ENCODE peak calls at places on chromosomes 7 and 10, in seven cellular contexts. F is HCT116; U is AG04450; V is CD8-positive, alpha-beta T cell; T is cardiac muscle cell; R is stomach; L is lower lobe of right lung. S is an unnamed sample.
A peak's percentile ranks its signal among the peaks of the same experiment; 100 is the strongest.

GRCh38 chr7:20351901-20352300 is 21.2 kb downstream of the ITGB8 start:
- DNase-seq in T (peak; percentile 66), U (no peak), V (no peak), L (no peak), F (no peak), R (no peak), S (peak; percentile 5)

GRCh38 chr7:55641273-55641691 is 69.0 kb upstream of the VOPP1 start:
- DNase-seq in V (peak; percentile 12), U (peak; percentile 53), F (peak; percentile 77), T (peak; percentile 89), L (no peak), R (peak; percentile 40), S (peak; percentile 81)

GRCh38 chr7:85602196-85602595 is 415.3 kb upstream of the SEMA3D start:
- DNase-seq in U (no peak), V (no peak), L (no peak), R (no peak), T (peak; percentile 19), F (no peak), S (no peak)

GRCh38 chr7:129494041-129494440 is 8.3 kb upstream of the SMKR1 start:
- DNase-seq in V (no peak), F (no peak), R (no peak), U (peak; percentile 83), T (peak; percentile 54), L (no peak), S (peak; percentile 94)

GRCh38 chr7:139153832-139154231 is 44.3 kb upstream of the ZC3HAV1 start:
- DNase-seq in U (peak; percentile 1), R (no peak), V (no peak), L (no peak), F (no peak), T (peak; percentile 90), S (peak; percentile 37)

GRCh38 chr10:88827718-88828117 is 23.9 kb downstream of the ANKRD22 start:
- DNase-seq in L (no peak), R (no peak), V (no peak), F (no peak), T (no peak), U (no peak), S (no peak)

GRCh38 chr10:86520871-86521619 is 547 bp downstream of the WAPL start:
- DNase-seq in F (peak; percentile 12), R (peak; percentile 61), U (no peak), V (peak; percentile 22), L (peak; percentile 73), T (peak; percentile 55), S (peak; percentile 47)

GRCh38 chr7:91311844-91312243 is 47.6 kb downstream of the FZD1 start:
- DNase-seq in U (no peak), F (no peak), V (no peak), T (no peak), R (no peak), L (no peak), S (no peak)

GRCh38 chr7:126700807-126701604 is 551.7 kb downstream of the GRM8 start:
- DNase-seq in F (peak; percentile 90), L (peak; percentile 42), R (no peak), V (peak; percentile 5), U (peak; percentile 41), T (peak; percentile 96), S (peak; percentile 91)

GRCh38 chr10:103693070-103693811 is 162.1 kb downstream of the SH3PXD2A start:
- DNase-seq in L (no peak), T (no peak), R (no peak), V (no peak), F (no peak), U (no peak), S (no peak)

GRCh38 chr7:107948645-107949442 is 54.1 kb downstream of the LAMB1 start:
- DNase-seq in V (no peak), U (peak; percentile 60), R (no peak), T (peak; percentile 77), F (peak; percentile 54), L (no peak), S (peak; percentile 96)

GRCh38 chr7:42035205-42035604 is 201.8 kb downstream of the GLI3 start:
- DNase-seq in L (no peak), U (no peak), T (peak; percentile 11), R (no peak), V (no peak), F (no peak), S (no peak)

GRCh38 chr7:148772297-148773089 is 73.8 kb downstream of the CUL1 start:
- DNase-seq in L (no peak), T (peak; percentile 64), V (no peak), F (peak; percentile 82), R (no peak), U (peak; percentile 84), S (peak; percentile 95)

GRCh38 chr7:12475362-12476063 is 71.8 kb upstream of the VWDE start:
- DNase-seq in T (peak; percentile 77), L (no peak), V (no peak), F (peak; percentile 23), U (no peak), R (no peak), S (no peak)

GRCh38 chr10:60236869-60237524 is 152.7 kb downstream of the ANK3 start:
- DNase-seq in V (no peak), L (peak; percentile 77), U (no peak), T (peak; percentile 13), F (no peak), R (peak; percentile 44), S (no peak)

GRCh38 chr10:79022565-79023488 is 45.9 kb upstream of the ZMIZ1 start:
- DNase-seq in F (peak; percentile 35), T (peak; percentile 90), L (peak; percentile 51), R (no peak), V (no peak), U (no peak), S (no peak)

GRCh38 chr7:22601812-22602568 is 102.0 kb upstream of the STEAP1B start:
- DNase-seq in U (no peak), V (no peak), L (no peak), R (no peak), T (peak; percentile 84), F (no peak), S (peak; percentile 84)

GRCh38 chr7:5388905-5389433 is 34.7 kb downstream of the TNRC18 start:
- DNase-seq in V (no peak), L (no peak), F (no peak), R (no peak), U (no peak), T (no peak), S (no peak)

GRCh38 chr10:35910234-35910633 is 268.1 kb upstream of the FZD8 start:
- DNase-seq in U (peak; percentile 76), T (peak; percentile 31), L (no peak), F (no peak), R (no peak), V (no peak), S (peak; percentile 81)

GRCh38 chr7:134546903-134547737 is 1.8 kb upstream of the AKR1B15 start:
- DNase-seq in F (peak; percentile 56), U (no peak), R (peak; percentile 79), L (peak; percentile 68), V (peak; percentile 50), T (peak; percentile 67), S (peak; percentile 35)
- TF ChIP-seq CTCF in F (peak; percentile 76), U (peak; percentile 93), R (peak; percentile 78), L (peak; percentile 84), V (peak; percentile 59), T (peak; percentile 92), S (peak; percentile 95)

DNA sequence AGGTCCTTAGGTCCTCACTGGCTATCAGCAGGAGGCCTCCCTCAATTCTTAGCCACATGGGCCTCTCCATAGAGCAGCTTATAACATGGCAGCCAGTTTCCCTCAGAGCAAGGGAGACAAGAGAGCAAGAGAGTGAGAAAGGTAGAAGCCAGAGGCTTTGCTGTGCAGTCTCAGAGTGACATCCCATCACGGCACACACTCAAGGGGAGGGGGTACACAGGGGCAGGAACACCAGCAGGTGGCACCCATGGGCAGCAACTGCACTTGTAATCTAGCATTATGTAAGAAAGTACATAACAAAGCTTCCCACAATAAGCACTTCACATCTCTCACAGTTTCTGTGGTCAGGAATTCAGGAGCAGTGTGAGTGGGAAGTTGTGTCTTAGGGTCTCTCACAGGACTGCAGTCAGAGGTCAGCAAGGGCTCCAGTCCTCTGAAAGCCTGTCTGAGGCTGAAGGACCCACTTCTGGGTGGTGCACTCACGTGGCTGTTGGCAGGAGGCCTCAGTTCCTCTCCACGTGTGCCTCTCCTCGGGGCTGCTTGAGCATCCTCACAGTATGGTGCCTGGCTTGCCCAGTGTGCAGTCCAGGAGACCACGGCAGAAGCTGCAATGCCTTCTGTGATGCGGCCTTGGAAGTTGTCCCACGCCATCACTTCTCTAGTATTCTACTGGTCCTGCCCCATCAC is 159.4 kb downstream of the OAT start:
- DNase-seq in F (peak; percentile 21), U (no peak), V (no peak), T (peak; percentile 37), R (no peak), L (peak; percentile 46), S (no peak)
- TF ChIP-seq CTCF in F (peak; percentile 39), U (peak; percentile 28), V (no peak), T (peak; percentile 37), R (no peak), L (no peak), S (peak; percentile 42)

DNA sequence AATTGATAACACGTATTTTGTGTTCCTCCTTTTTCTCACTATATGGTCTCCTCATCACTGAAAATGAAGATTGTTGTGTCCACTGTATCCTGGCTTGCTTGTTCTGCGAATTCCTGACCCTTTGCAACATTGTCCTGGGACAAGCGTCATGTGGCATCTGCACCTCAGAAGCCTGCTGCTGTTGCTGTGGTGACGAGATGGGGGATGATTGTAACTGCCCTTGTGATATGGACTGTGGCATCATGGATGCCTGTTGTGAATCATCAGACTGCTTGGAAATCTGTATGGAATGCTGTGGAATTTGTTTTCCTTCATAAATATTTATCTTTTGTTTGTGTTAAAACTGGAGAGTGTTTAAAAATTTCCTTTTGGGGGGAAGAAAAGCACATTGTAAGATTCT is 93.7 kb downstream of the MDFIC start:
- DNase-seq in T (peak; percentile 58), U (peak; percentile 78), F (no peak), V (no peak), L (no peak), R (no peak), S (peak; percentile 94)
- TF ChIP-seq CTCF in T (no peak), U (no peak), F (no peak), V (no peak), L (no peak), R (no peak), S (no peak)

GRCh38 chr7:2661602-2662272 is 26.3 kb upstream of the AMZ1 start:
- DNase-seq in V (no peak), F (no peak), R (no peak), U (no peak), L (no peak), T (no peak), S (no peak)
- TF ChIP-seq CTCF in V (no peak), F (no peak), R (no peak), U (peak; percentile 27), L (peak; percentile 9), T (peak; percentile 3), S (peak; percentile 54)